ENCODE peak calls at places on chromosomes 12 and 14, in five cellular contexts. One of them, this sample, is unnamed.

GRCh38 chr12:124279846-124280360 is 15.0 kb upstream of the RFLNA start:
- DNase-seq in mucosa of descending colon: no peak
- DNase-seq in lower leg skin: no peak
- DNase-seq in BJ: no peak
- DNase-seq in AG09309: no peak
- DNase-seq in this sample: no peak

GRCh38 chr12:94640134-94640928 is 10.0 kb downstream of the TMCC3 start:
- DNase-seq in mucosa of descending colon: no peak
- DNase-seq in lower leg skin: no peak
- DNase-seq in BJ: no peak
- DNase-seq in AG09309: peak; percentile 73
- DNase-seq in this sample: no peak

GRCh38 chr12:104410326-104410725 is 46.4 kb upstream of the CHST11 start:
- DNase-seq in mucosa of descending colon: no peak
- DNase-seq in lower leg skin: no peak
- DNase-seq in BJ: no peak
- DNase-seq in AG09309: no peak
- DNase-seq in this sample: no peak

GRCh38 chr12:79634957-79635471 is 55.8 kb downstream of the PAWR start:
- DNase-seq in mucosa of descending colon: no peak
- DNase-seq in lower leg skin: no peak
- DNase-seq in BJ: peak; percentile 18
- DNase-seq in AG09309: peak; percentile 66
- DNase-seq in this sample: no peak

GRCh38 chr14:65210118-65210826 is 108.0 kb upstream of the MAX start:
- DNase-seq in mucosa of descending colon: no peak
- DNase-seq in lower leg skin: no peak
- DNase-seq in BJ: no peak
- DNase-seq in AG09309: no peak
- DNase-seq in this sample: no peak

GRCh38 chr14:37060496-37061260 is 111.7 kb downstream of the SLC25A21 start:
- DNase-seq in mucosa of descending colon: no peak
- DNase-seq in lower leg skin: no peak
- DNase-seq in BJ: no peak
- DNase-seq in AG09309: no peak
- DNase-seq in this sample: no peak

GRCh38 chr14:97878727-97879126 is 1081.5 kb downstream of the VRK1 start:
- DNase-seq in mucosa of descending colon: no peak
- DNase-seq in lower leg skin: peak; percentile 46
- DNase-seq in BJ: no peak
- DNase-seq in AG09309: no peak
- DNase-seq in this sample: no peak

GRCh38 chr12:86663691-86664090 is 407.5 kb upstream of the MGAT4C start:
- DNase-seq in mucosa of descending colon: no peak
- DNase-seq in lower leg skin: no peak
- DNase-seq in BJ: no peak
- DNase-seq in AG09309: no peak
- DNase-seq in this sample: no peak

GRCh38 chr12:75606921-75607320 is 95.5 kb upstream of the KRR1 start:
- DNase-seq in mucosa of descending colon: no peak
- DNase-seq in lower leg skin: no peak
- DNase-seq in BJ: no peak
- DNase-seq in AG09309: no peak
- DNase-seq in this sample: no peak

GRCh38 chr12:107320929-107321618 is 227.7 kb upstream of the CRY1 start:
- DNase-seq in mucosa of descending colon: peak; percentile 43
- DNase-seq in lower leg skin: peak; percentile 53
- DNase-seq in BJ: no peak
- DNase-seq in AG09309: no peak
- DNase-seq in this sample: no peak

GRCh38 chr12:20272801-20273200 is 95.5 kb upstream of the PDE3A start:
- DNase-seq in mucosa of descending colon: no peak
- DNase-seq in lower leg skin: no peak
- DNase-seq in BJ: no peak
- DNase-seq in AG09309: no peak
- DNase-seq in this sample: no peak

GRCh38 chr14:37721976-37722659 is 126.7 kb downstream of the TTC6 start:
- DNase-seq in mucosa of descending colon: no peak
- DNase-seq in lower leg skin: no peak
- DNase-seq in BJ: no peak
- DNase-seq in AG09309: no peak
- DNase-seq in this sample: no peak

GRCh38 chr12:89129471-89129870 is 222.8 kb downstream of the DUSP6 start:
- DNase-seq in mucosa of descending colon: no peak
- DNase-seq in lower leg skin: no peak
- DNase-seq in BJ: no peak
- DNase-seq in AG09309: no peak
- DNase-seq in this sample: no peak

GRCh38 chr14:59067135-59067894 is 121.2 kb upstream of the DAAM1 start:
- DNase-seq in mucosa of descending colon: no peak
- DNase-seq in lower leg skin: no peak
- DNase-seq in BJ: no peak
- DNase-seq in AG09309: no peak
- DNase-seq in this sample: no peak

GRCh38 chr14:41280745-41281144 is 325.9 kb upstream of the LRFN5 start:
- DNase-seq in mucosa of descending colon: no peak
- DNase-seq in lower leg skin: no peak
- DNase-seq in BJ: no peak
- DNase-seq in AG09309: no peak
- DNase-seq in this sample: no peak

GRCh38 chr14:83485591-83485990 is 1951.9 kb upstream of the SEL1L start:
- DNase-seq in mucosa of descending colon: no peak
- DNase-seq in lower leg skin: no peak
- DNase-seq in BJ: no peak
- DNase-seq in AG09309: no peak
- DNase-seq in this sample: no peak

GRCh38 chr12:116990329-116990728 is 79.6 kb downstream of the FBXW8 start:
- DNase-seq in mucosa of descending colon: no peak
- DNase-seq in lower leg skin: no peak
- DNase-seq in BJ: no peak
- DNase-seq in AG09309: no peak
- DNase-seq in this sample: no peak

GRCh38 chr12:111673503-111673902 is 12.3 kb downstream of the BRAP start:
- DNase-seq in mucosa of descending colon: no peak
- DNase-seq in lower leg skin: no peak
- DNase-seq in BJ: no peak
- DNase-seq in AG09309: no peak
- DNase-seq in this sample: no peak

GRCh38 chr14:91284146-91284790 is 39.8 kb upstream of the GPR68 start:
- DNase-seq in mucosa of descending colon: no peak
- DNase-seq in lower leg skin: no peak
- DNase-seq in BJ: peak; percentile 42
- DNase-seq in AG09309: peak; percentile 74
- DNase-seq in this sample: no peak

GRCh38 chr14:30708157-30708556 is 86.0 kb downstream of the SCFD1 start:
- DNase-seq in mucosa of descending colon: no peak
- DNase-seq in lower leg skin: no peak
- DNase-seq in BJ: no peak
- DNase-seq in AG09309: no peak
- DNase-seq in this sample: no peak

GRCh38 chr12:113149361-113150150 is at the start of gene CFAP73:
- DNase-seq in mucosa of descending colon: peak; percentile 75
- DNase-seq in lower leg skin: peak; percentile 50
- DNase-seq in BJ: peak; percentile 52
- DNase-seq in AG09309: peak; percentile 49
- DNase-seq in this sample: no peak

GRCh38 chr12:66359300-66359699 is 57.0 kb downstream of the HELB start:
- DNase-seq in mucosa of descending colon: no peak
- DNase-seq in lower leg skin: no peak
- DNase-seq in BJ: no peak
- DNase-seq in AG09309: no peak
- DNase-seq in this sample: no peak

DNA sequence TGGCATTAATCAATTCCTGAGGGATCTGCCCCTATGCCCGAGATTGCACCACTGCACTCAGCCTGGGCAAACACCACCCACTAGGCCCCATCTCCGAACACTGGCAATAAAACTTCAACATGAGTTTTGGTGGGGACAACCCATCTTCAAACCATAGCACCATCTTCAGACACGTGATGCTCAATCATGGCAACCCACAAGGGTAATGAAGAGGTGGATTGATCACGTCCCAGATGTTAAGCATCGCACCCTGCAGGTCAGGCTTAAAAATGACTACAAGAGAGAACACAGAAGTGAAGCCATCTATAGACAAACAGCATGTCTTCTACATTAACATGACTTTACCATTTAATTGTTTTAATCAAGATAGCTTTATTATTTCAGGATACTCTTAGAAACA is 42.8 kb upstream of the DDHD1 start:
- DNase-seq in mucosa of descending colon: no peak
- DNase-seq in lower leg skin: no peak
- DNase-seq in BJ: no peak
- DNase-seq in AG09309: no peak
- DNase-seq in this sample: no peak
- TF ChIP-seq CTCF in mucosa of descending colon: no peak
- TF ChIP-seq CTCF in lower leg skin: no peak
- TF ChIP-seq CTCF in BJ: no peak
- TF ChIP-seq CTCF in AG09309: no peak
- TF ChIP-seq CTCF in this sample: no peak

GRCh38 chr12:12812605-12813119 is 484 bp upstream of the DDX47 start:
- DNase-seq in mucosa of descending colon: no peak
- DNase-seq in lower leg skin: no peak
- DNase-seq in BJ: no peak
- DNase-seq in AG09309: no peak
- DNase-seq in this sample: no peak

GRCh38 chr12:12813120-12814101 is at the start of gene DDX47:
- DNase-seq in mucosa of descending colon: peak; percentile 99
- DNase-seq in lower leg skin: peak; percentile 97
- DNase-seq in BJ: no peak
- DNase-seq in AG09309: peak; percentile 46
- DNase-seq in this sample: peak; percentile 98

GRCh38 chr12:12811343-12811742 is 1.8 kb upstream of the DDX47 start:
- DNase-seq in mucosa of descending colon: no peak
- DNase-seq in lower leg skin: no peak
- DNase-seq in BJ: no peak
- DNase-seq in AG09309: no peak
- DNase-seq in this sample: no peak

GRCh38 chr12:12810507-12811143 is 2.5 kb upstream of the DDX47 start:
- DNase-seq in mucosa of descending colon: no peak
- DNase-seq in lower leg skin: no peak
- DNase-seq in BJ: no peak
- DNase-seq in AG09309: no peak
- DNase-seq in this sample: no peak

DNA sequence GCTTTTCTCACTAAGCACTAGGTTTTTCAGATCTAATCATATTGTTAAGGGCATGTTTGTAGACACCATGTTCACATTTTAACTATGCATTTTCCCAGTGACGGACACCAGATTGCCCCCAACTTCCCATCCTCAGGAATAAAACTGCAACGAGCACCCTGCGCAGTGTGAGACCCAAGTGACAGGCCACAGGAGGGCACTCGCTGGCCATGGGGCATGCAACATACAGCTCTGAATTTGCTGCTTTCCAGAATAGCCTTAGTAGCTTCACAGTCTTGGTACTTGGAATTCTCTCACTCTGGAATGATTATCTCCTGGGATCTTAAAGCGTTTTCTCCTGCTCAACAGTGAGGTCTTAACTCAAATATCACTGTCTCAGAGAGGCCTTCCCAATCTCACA is 983 bp upstream of the DDX47 start:
- DNase-seq in mucosa of descending colon: no peak
- DNase-seq in lower leg skin: no peak
- DNase-seq in BJ: no peak
- DNase-seq in AG09309: no peak
- DNase-seq in this sample: no peak
- TF ChIP-seq CTCF in mucosa of descending colon: no peak
- TF ChIP-seq CTCF in lower leg skin: no peak
- TF ChIP-seq CTCF in BJ: no peak
- TF ChIP-seq CTCF in AG09309: peak; percentile 7
- TF ChIP-seq CTCF in this sample: no peak

GRCh38 chr12:121392325-121392716 is 7.6 kb upstream of the RNF34 start:
- DNase-seq in mucosa of descending colon: no peak
- DNase-seq in lower leg skin: no peak
- DNase-seq in BJ: no peak
- DNase-seq in AG09309: no peak
- DNase-seq in this sample: no peak
- TF ChIP-seq CTCF in mucosa of descending colon: no peak
- TF ChIP-seq CTCF in lower leg skin: no peak
- TF ChIP-seq CTCF in BJ: no peak
- TF ChIP-seq CTCF in AG09309: no peak
- TF ChIP-seq CTCF in this sample: no peak

DNA sequence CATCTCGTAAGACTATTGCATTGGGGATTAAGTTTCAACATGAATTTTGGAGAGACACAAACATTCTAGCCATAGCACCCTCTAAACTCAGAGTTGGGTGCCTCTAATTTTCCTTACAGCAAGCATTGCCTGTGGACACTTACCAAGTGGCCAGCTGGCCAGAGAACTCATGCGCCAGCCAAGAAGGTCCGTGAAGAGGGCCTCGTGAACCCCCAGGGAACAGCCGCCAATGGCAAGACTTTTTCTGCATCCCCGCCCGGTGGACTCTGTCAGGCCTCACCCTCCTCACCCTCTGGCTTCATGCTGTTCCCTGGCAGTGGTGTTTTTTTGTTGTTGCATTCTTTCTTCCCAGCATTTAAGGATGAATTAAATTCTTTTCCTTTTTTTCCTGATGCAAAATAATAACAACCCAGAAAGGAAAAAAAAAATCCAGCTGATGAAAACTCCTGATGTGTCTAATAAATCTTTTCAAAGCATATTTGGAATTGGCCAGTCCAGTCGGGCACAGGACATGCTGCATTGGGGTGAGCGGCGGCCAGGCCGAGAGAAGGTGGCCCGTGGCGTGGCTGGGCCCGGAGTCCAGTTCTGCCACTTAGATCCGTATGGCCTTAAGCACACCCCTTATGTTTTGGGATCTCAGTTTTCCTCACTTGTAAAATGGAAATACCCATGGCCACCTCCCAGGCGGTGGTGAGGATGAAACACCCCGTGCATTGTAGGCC is 191.9 kb upstream of the DIO3 start:
- DNase-seq in mucosa of descending colon: no peak
- DNase-seq in lower leg skin: no peak
- DNase-seq in BJ: no peak
- DNase-seq in AG09309: no peak
- DNase-seq in this sample: no peak
- TF ChIP-seq CTCF in mucosa of descending colon: no peak
- TF ChIP-seq CTCF in lower leg skin: no peak
- TF ChIP-seq CTCF in BJ: no peak
- TF ChIP-seq CTCF in AG09309: no peak
- TF ChIP-seq CTCF in this sample: no peak

DNA sequence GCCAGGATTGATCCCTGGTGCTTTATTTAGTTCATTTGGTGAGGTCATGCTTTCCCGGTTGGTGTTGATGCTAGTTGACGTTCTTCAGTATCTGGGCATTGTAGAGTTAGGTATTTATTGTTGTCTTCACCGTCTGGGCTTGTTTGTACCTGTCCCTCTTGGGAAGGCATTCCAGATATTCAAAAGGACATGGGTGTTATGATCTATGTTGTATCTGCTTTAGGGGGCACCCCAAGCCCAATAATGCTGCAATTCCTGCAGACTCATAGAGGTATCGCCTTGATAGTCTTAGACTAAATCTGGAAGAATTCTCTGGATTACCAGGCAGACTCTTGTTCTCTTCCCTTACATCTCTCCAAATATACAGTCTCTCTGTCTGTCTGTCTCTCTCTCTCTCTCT is 42.1 kb downstream of the AK7 start:
- DNase-seq in mucosa of descending colon: no peak
- DNase-seq in lower leg skin: no peak
- DNase-seq in BJ: no peak
- DNase-seq in AG09309: no peak
- DNase-seq in this sample: no peak
- TF ChIP-seq CTCF in mucosa of descending colon: no peak
- TF ChIP-seq CTCF in lower leg skin: no peak
- TF ChIP-seq CTCF in BJ: no peak
- TF ChIP-seq CTCF in AG09309: no peak
- TF ChIP-seq CTCF in this sample: no peak

GRCh38 chr12:96399919-96400630 is at the start of gene CDK17:
- DNase-seq in mucosa of descending colon: peak; percentile 91
- DNase-seq in lower leg skin: peak; percentile 60
- DNase-seq in BJ: no peak
- DNase-seq in AG09309: no peak
- DNase-seq in this sample: peak; percentile 65
- TF ChIP-seq CTCF in mucosa of descending colon: peak; percentile 54
- TF ChIP-seq CTCF in lower leg skin: no peak
- TF ChIP-seq CTCF in BJ: peak; percentile 34
- TF ChIP-seq CTCF in AG09309: peak; percentile 37
- TF ChIP-seq CTCF in this sample: peak; percentile 77

This sample was measured in tibial nerve.